ENCODE peak calls at places on chromosomes 6 and 20, in nine cellular contexts. R is gastrocnemius medialis; W is cardiac muscle cell; K is osteoblast; D is lung; U is CD8-positive, alpha-beta memory T cell; B is colonic mucosa; H is endodermal cell; V is IMR-90. I is an unnamed sample.

GRCh38 chr20:19875746-19876145 is 117.7 kb downstream of the RIN2 start:
- DNase-seq in R (no peak), W (peak; percentile 36), K (no peak), D (no peak), U (no peak), B (no peak), H (no peak), V (no peak), I (no peak)

GRCh38 chr6:53912661-53913060 is 117.9 kb downstream of the LRRC1 start:
- DNase-seq in R (no peak), W (no peak), K (no peak), D (no peak), U (no peak), B (no peak), H (no peak), V (no peak), I (no peak)

GRCh38 chr6:1767481-1768246 is 157.9 kb downstream of the FOXC1 start:
- DNase-seq in R (peak; percentile 22), W (peak; percentile 91), K (peak; percentile 89), D (no peak), U (no peak), B (no peak), H (no peak), V (peak; percentile 46), I (no peak)

GRCh38 chr20:59667131-59667530 is 62.8 kb downstream of the PHACTR3 start:
- DNase-seq in R (no peak), W (no peak), K (no peak), D (no peak), U (no peak), B (no peak), H (no peak), V (no peak), I (no peak)

GRCh38 chr6:8655670-8656454 is 220.5 kb upstream of the SLC35B3 start:
- DNase-seq in R (no peak), W (no peak), K (no peak), D (no peak), U (no peak), B (no peak), H (no peak), V (no peak), I (no peak)

GRCh38 chr6:128518531-128519131 is 1.8 kb downstream of the PTPRK start:
- DNase-seq in R (no peak), W (no peak), K (no peak), D (no peak), U (no peak), B (no peak), H (no peak), V (no peak), I (peak; percentile 18)

GRCh38 chr20:9458075-9458818 is 56.1 kb upstream of the LAMP5 start:
- DNase-seq in R (no peak), W (peak; percentile 15), K (no peak), D (no peak), U (no peak), B (peak; percentile 18), H (peak; percentile 76), V (peak; percentile 20), I (no peak)

GRCh38 chr6:143842468-143842901 is 653 bp upstream of the LTV1 start:
- DNase-seq in R (no peak), W (no peak), K (peak; percentile 84), D (no peak), U (no peak), B (peak; percentile 25), H (no peak), V (peak; percentile 59), I (no peak)

GRCh38 chr6:105178636-105179035 is 1.2 kb downstream of the POPDC3 start:
- DNase-seq in R (no peak), W (no peak), K (no peak), D (no peak), U (no peak), B (no peak), H (no peak), V (no peak), I (no peak)

GRCh38 chr6:105177521-105177920 is 2.3 kb downstream of the POPDC3 start:
- DNase-seq in R (no peak), W (no peak), K (peak; percentile 52), D (no peak), U (no peak), B (no peak), H (no peak), V (no peak), I (no peak)

GRCh38 chr6:105181981-105182515 is 2.2 kb upstream of the POPDC3 start:
- DNase-seq in R (no peak), W (peak; percentile 52), K (peak; percentile 57), D (no peak), U (no peak), B (no peak), H (peak; percentile 48), V (no peak), I (no peak)

GRCh38 chr6:105178110-105178509 is 1.7 kb downstream of the POPDC3 start:
- DNase-seq in R (no peak), W (no peak), K (peak; percentile 86), D (no peak), U (no peak), B (no peak), H (no peak), V (peak; percentile 95), I (no peak)

GRCh38 chr6:105179244-105180065 is at the start of gene POPDC3:
- DNase-seq in R (peak; percentile 53), W (peak; percentile 77), K (peak; percentile 88), D (no peak), U (no peak), B (no peak), H (peak; percentile 89), V (peak; percentile 53), I (no peak)
- H3K4me3 ChIP-seq in R (peak within 1 kb of the TSS; percentile 77), W (peak within 1 kb of the TSS; percentile 70), K (peak within 1 kb of the TSS; percentile 82), D (peak within 1 kb of the TSS; percentile 50), U (no peak within 1 kb of the TSS), B (peak within 1 kb of the TSS; percentile 44), H (peak within 1 kb of the TSS; percentile 80), V (peak within 1 kb of the TSS; percentile 63), I (no peak within 1 kb of the TSS)

DNA sequence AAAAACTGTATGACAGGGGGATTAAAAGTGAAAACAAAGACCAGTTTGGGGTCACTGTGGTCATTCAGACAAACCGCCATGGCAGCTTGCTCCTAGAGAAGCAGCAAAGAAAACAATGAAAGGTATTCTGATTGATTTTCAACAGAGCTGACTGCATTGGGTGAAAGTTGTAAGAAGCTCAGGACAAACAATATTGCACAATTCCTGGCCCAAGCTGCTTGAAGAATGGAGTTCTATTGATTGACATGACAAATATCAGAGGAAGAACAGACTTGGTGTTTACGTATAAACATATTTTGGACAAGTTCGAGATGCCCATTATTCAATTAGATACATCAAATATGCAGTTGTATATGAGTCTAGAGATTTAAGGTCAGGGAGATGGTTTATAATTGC is 62.0 kb downstream of the TRIM38 start:
- DNase-seq in R (no peak), W (no peak), K (no peak), D (no peak), U (no peak), B (no peak), H (no peak), V (no peak), I (no peak)
- H3K27ac ChIP-seq in R (no peak overlapping the region), W (no peak overlapping the region), K (peak overlapping the region; percentile 95), D (peak overlapping the region; percentile 91), U (peak overlapping the region; percentile 86), B (no peak overlapping the region), H (no peak overlapping the region), V (no peak overlapping the region), I (no peak overlapping the region)

GRCh38 chr6:154623391-154623790 is 109.8 kb upstream of the SCAF8 start:
- DNase-seq in R (no peak), W (no peak), K (no peak), D (no peak), U (no peak), B (no peak), H (no peak), V (no peak), I (no peak)

GRCh38 chr6:154624038-154624599 is 109.1 kb upstream of the SCAF8 start:
- DNase-seq in R (no peak), W (no peak), K (no peak), D (no peak), U (no peak), B (no peak), H (no peak), V (no peak), I (no peak)

GRCh38 chr6:154632121-154632520 is 101.1 kb upstream of the SCAF8 start:
- DNase-seq in R (no peak), W (no peak), K (no peak), D (no peak), U (no peak), B (no peak), H (no peak), V (no peak), I (no peak)

GRCh38 chr6:154629127-154629526 is 104.1 kb upstream of the SCAF8 start:
- DNase-seq in R (no peak), W (no peak), K (no peak), D (no peak), U (no peak), B (no peak), H (no peak), V (no peak), I (no peak)
- H3K4me3 ChIP-seq in R (no peak overlapping the region), W (no peak overlapping the region), K (no peak overlapping the region), D (no peak overlapping the region), U (no peak overlapping the region), B (no peak overlapping the region), H (no peak overlapping the region), V (no peak overlapping the region), I (no peak overlapping the region)

GRCh38 chr6:40355532-40355931 is 231.6 kb downstream of the LRFN2 start:
- DNase-seq in R (no peak), W (no peak), K (no peak), D (peak; percentile 11), U (no peak), B (no peak), H (peak; percentile 14), V (no peak), I (no peak)

GRCh38 chr6:40353197-40353966 is 233.8 kb downstream of the LRFN2 start:
- DNase-seq in R (no peak), W (peak; percentile 54), K (no peak), D (peak; percentile 15), U (no peak), B (no peak), H (peak; percentile 67), V (no peak), I (no peak)

GRCh38 chr6:40353967-40354452 is 233.2 kb downstream of the LRFN2 start:
- DNase-seq in R (no peak), W (no peak), K (no peak), D (peak; percentile 18), U (no peak), B (no peak), H (peak; percentile 31), V (no peak), I (no peak)

GRCh38 chr6:40358473-40359460 is 228.4 kb downstream of the LRFN2 start:
- DNase-seq in R (no peak), W (no peak), K (no peak), D (peak; percentile 11), U (no peak), B (no peak), H (peak; percentile 60), V (no peak), I (no peak)

DNA sequence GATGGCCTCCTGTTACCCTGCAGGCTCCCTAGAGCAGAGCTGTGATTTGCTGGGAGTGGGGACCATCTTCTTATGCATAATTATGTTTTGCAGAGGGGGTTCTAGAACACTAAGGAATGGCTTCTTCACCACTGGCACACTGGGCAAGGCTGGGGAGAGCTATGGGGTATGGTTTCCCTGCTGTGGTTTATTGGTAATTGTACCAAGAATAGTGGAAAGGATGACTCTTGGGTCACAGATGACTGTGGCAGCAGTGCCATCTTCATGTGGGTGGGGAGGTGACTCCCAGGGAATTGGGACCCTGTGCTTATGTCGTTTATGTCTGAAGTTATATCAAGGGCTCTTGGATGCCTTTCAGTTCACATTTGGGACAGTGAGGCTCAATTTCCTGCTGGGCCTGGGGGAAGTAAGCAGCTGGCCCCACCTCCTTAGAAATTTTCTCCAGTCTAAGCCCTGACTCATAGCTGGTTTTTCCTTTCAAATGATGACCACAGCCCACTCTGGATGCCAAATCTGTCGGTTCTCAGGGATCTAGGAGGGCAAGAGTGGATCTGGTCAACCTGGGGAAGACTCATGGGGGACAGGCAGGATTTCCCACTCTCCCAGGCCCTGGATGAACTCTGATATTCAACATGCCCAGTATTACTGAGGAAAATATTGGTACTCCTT is 230.8 kb downstream of the LRFN2 start:
- DNase-seq in R (no peak), W (no peak), K (no peak), D (peak; percentile 17), U (no peak), B (no peak), H (peak; percentile 22), V (no peak), I (no peak)
- H3K27ac ChIP-seq in R (no peak overlapping the region), W (no peak overlapping the region), K (no peak overlapping the region), D (no peak overlapping the region), U (no peak overlapping the region), B (no peak overlapping the region), H (no peak overlapping the region), V (no peak overlapping the region), I (no peak overlapping the region)

I was measured in CD4-positive, alpha-beta memory T cell.